ENCODE peak calls at places on chromosomes 11 and 22, in four cellular contexts. U is WTC11, K is amygdala, N is activated T-helper 1 cell treated with Interleukin-2 at 50 U/mL for 16 hours. Y is an unnamed sample.

GRCh38 chr11:115251126-115251525 is 253.1 kb downstream of the CADM1 start:
- DNase-seq in U (no peak), K (no peak), N (no peak), Y (no peak)

GRCh38 chr11:77590194-77590591 is 440 bp downstream of the AQP11 start:
- DNase-seq in U (peak), K (peak), N (no peak), Y (no peak)

GRCh38 chr22:47307326-47307725 is 544.9 kb downstream of the TBC1D22A start:
- DNase-seq in U (no peak), K (no peak), N (no peak), Y (no peak)

GRCh38 chr22:41487037-41487963 is 18.4 kb downstream of the ACO2 start:
- DNase-seq in U (no peak), K (no peak), N (no peak), Y (no peak)

GRCh38 chr11:109027851-109028250 is 363.0 kb downstream of the DDX10 start:
- DNase-seq in U (no peak), K (no peak), N (no peak), Y (no peak)

GRCh38 chr22:42074153-42074750 is at the start of gene PHETA2:
- DNase-seq in U (peak), K (no peak), N (peak), Y (no peak)

GRCh38 chr22:42926768-42927167 is 69.7 kb upstream of the ARFGAP3 start:
- DNase-seq in U (no peak), K (no peak), N (no peak), Y (no peak)

GRCh38 chr11:46615756-46616155 is 1.3 kb downstream of the HARBI1 start:
- DNase-seq in U (no peak), K (no peak), N (no peak), Y (no peak)

GRCh38 chr22:37940698-37941376 is 12.6 kb downstream of the C22orf23 start:
- DNase-seq in U (no peak), K (no peak), N (no peak), Y (no peak)

GRCh38 chr22:33126881-33127280 is 68.7 kb upstream of the SYN3 start:
- DNase-seq in U (no peak), K (no peak), N (no peak), Y (peak)

GRCh38 chr11:118699508-118700220 is 20.2 kb upstream of the TREH start:
- DNase-seq in U (no peak), K (no peak), N (peak), Y (no peak)

GRCh38 chr11:68775951-68776388 is 24.6 kb upstream of the TESMIN start:
- DNase-seq in U (no peak), K (no peak), N (no peak), Y (no peak)

GRCh38 chr22:24510694-24511625 is 15.8 kb downstream of the UPB1 start:
- DNase-seq in U (no peak), K (no peak), N (no peak), Y (no peak)